ENCODE peak calls at places on chromosomes 13 and 19, in five cellular contexts. D is sciatic nerve; Y is pancreas; E is fibroblast of pulmonary artery; N is effector memory CD8-positive, alpha-beta T cell. A is an unnamed sample.

GRCh38 chr13:53941588-53942190 is 913.1 kb downstream of the OLFM4 start:
- DNase-seq in D (no peak), Y (no peak), E (no peak), N (no peak), A (no peak)

GRCh38 chr13:49976314-49977258 is 20.3 kb upstream of the TRIM13 start:
- DNase-seq in N (peak), D (peak), Y (peak), E (peak), A (no peak)

GRCh38 chr13:80069374-80069773 is 271.6 kb downstream of the SPRY2 start:
- DNase-seq in D (no peak), E (no peak), Y (no peak), N (no peak), A (no peak)

GRCh38 chr19:13020002-13020414 is 24.7 kb downstream of the NFIX start:
- DNase-seq in Y (no peak), D (no peak), E (no peak), N (no peak), A (no peak)

GRCh38 chr13:30997697-30998547 is 65.5 kb downstream of the TEX26 start:
- DNase-seq in N (no peak), E (no peak), Y (no peak), D (no peak), A (no peak)

GRCh38 chr13:48431987-48432615 is 19.2 kb upstream of the LPAR6 start:
- DNase-seq in N (no peak), D (no peak), Y (no peak), E (peak), A (no peak)

GRCh38 chr19:35673121-35673804 is 6.9 kb downstream of the UPK1A start:
- DNase-seq in E (peak), Y (peak), D (no peak), N (peak), A (no peak)

GRCh38 chr19:33453207-33453736 is 68.3 kb downstream of the PEPD start:
- DNase-seq in N (no peak), E (no peak), D (no peak), Y (no peak), A (no peak)

GRCh38 chr13:20462533-20462915 is 63.1 kb downstream of the CRYL1 start:
- DNase-seq in Y (no peak), E (no peak), N (no peak), D (no peak), A (no peak)

GRCh38 chr19:33797821-33798633 is 1.4 kb downstream of the KCTD15 start:
- DNase-seq in Y (peak), D (no peak), E (peak), N (no peak), A (no peak)

GRCh38 chr13:26971990-26972888 is 199.4 kb downstream of the USP12 start:
- DNase-seq in D (no peak), Y (peak), E (peak), N (no peak), A (no peak)

GRCh38 chr13:114315074-114315785 is 927 bp downstream of the CHAMP1 start:
- DNase-seq in D (no peak), N (no peak), Y (no peak), E (no peak), A (no peak)

GRCh38 chr19:56625708-56626107 is 17.3 kb upstream of the SMIM17 start:
- DNase-seq in N (no peak), D (no peak), Y (no peak), E (no peak), A (no peak)

GRCh38 chr19:55376381-55376933 is at the start of gene TMEM190:
- DNase-seq in N (no peak), E (no peak), D (no peak), Y (no peak), A (no peak)

GRCh38 chr13:76944457-76944856 is 3.9 kb upstream of the ACOD1 start:
- DNase-seq in D (no peak), E (peak), N (no peak), Y (no peak), A (no peak)

A was measured in mesenteric fat pad.